ENCODE peak calls at places on chromosomes 4 and X, in eight cellular contexts. S, Y, T, C, I, F, B and V are unnamed samples.

GRCh38 chr4:170610464-170610863 is 520.7 kb upstream of the AADAT start:
- DNase-seq in S (no peak), Y (no peak), T (no peak), C (no peak), I (no peak), F (no peak), B (no peak), V (no peak)

GRCh38 chrX:108397627-108398392 is 40.4 kb downstream of the COL4A6 start:
- DNase-seq in S (no peak), Y (no peak), T (peak; percentile 27), C (no peak), I (peak; percentile 87), F (no peak), B (peak; percentile 86), V (no peak)

GRCh38 chr4:154738426-154738825 is 5.4 kb upstream of the LRAT start:
- DNase-seq in S (no peak), Y (no peak), T (no peak), C (no peak), I (peak; percentile 90), F (no peak), B (peak; percentile 85), V (no peak)

GRCh38 chrX:101229155-101229554 is 9.6 kb downstream of the DRP2 start:
- DNase-seq in S (no peak), Y (no peak), T (peak; percentile 63), C (no peak), I (peak; percentile 47), F (no peak), B (peak; percentile 28), V (peak; percentile 79)

GRCh38 chr4:182507808-182508207 is 264.6 kb downstream of the TENM3 start:
- DNase-seq in S (no peak), Y (no peak), T (no peak), C (no peak), I (no peak), F (no peak), B (no peak), V (no peak)

GRCh38 chrX:74536142-74537010 is 78.0 kb downstream of the RLIM start:
- DNase-seq in S (peak; percentile 90), Y (no peak), T (peak; percentile 53), C (peak; percentile 93), I (peak; percentile 49), F (peak; percentile 75), B (peak; percentile 47), V (peak; percentile 89)

GRCh38 chrX:18920079-18920478 is 63.8 kb downstream of the PHKA2 start:
- DNase-seq in S (no peak), Y (no peak), T (no peak), C (no peak), I (no peak), F (no peak), B (no peak), V (no peak)

GRCh38 chr4:83780334-83780733 is 244.4 kb downstream of the GPAT3 start:
- DNase-seq in S (no peak), Y (no peak), T (no peak), C (no peak), I (peak; percentile 29), F (no peak), B (peak; percentile 1), V (no peak)

GRCh38 chr4:105140684-105141490 is 5.8 kb upstream of the TET2 start:
- DNase-seq in S (no peak), Y (no peak), T (no peak), C (no peak), I (peak; percentile 48), F (no peak), B (no peak), V (peak; percentile 27)

GRCh38 chr4:105805501-105806120 is 89.7 kb upstream of the NPNT start:
- DNase-seq in S (no peak), Y (no peak), T (no peak), C (no peak), I (no peak), F (no peak), B (no peak), V (no peak)

GRCh38 chr4:5824635-5825034 is 68.3 kb downstream of the CRMP1 start:
- DNase-seq in S (no peak), Y (peak; percentile 1), T (peak; percentile 41), C (no peak), I (peak; percentile 24), F (peak; percentile 56), B (peak; percentile 18), V (peak; percentile 39)

DNA sequence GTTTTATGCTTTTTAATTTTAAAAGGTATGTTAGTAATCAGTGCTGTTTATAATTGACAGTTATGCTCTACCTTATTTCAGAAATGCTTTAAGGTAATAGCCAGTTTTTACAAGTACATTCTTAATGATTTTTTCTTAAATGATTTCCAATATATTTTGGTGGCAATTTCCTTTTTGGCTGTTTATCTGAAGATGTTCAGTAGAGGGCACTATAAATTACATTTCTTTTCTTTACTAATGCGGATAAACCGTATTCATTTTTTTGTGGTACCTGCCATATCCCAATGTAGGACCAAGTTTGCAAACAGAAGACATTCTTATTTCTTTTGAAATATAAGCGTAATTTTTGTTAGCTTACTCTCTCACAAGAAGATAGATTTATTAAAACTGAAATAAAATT is 65.4 kb downstream of the CCKAR start:
- DNase-seq in S (no peak), Y (no peak), T (no peak), C (no peak), I (no peak), F (no peak), B (no peak), V (no peak)
- TF ChIP-seq CTCF in S (no peak), Y (no peak), T (no peak), C (no peak), I (no peak), F (no peak), B (peak; percentile 16), V (no peak)

GRCh38 chrX:153645151-153645550 is 1.9 kb upstream of the DUSP9 start:
- DNase-seq in S (peak; percentile 13), Y (no peak), T (no peak), C (no peak), I (no peak), F (no peak), B (no peak), V (no peak)

GRCh38 chrX:153642655-153643430 is 4.2 kb upstream of the DUSP9 start:
- DNase-seq in S (no peak), Y (no peak), T (no peak), C (no peak), I (no peak), F (no peak), B (no peak), V (no peak)

GRCh38 chrX:153643431-153644351 is 3.3 kb upstream of the DUSP9 start:
- DNase-seq in S (peak; percentile 33), Y (no peak), T (no peak), C (no peak), I (no peak), F (peak; percentile 66), B (no peak), V (no peak)

GRCh38 chrX:153645921-153646481 is 1.0 kb upstream of the DUSP9 start:
- DNase-seq in S (peak; percentile 11), Y (no peak), T (no peak), C (peak; percentile 29), I (peak; percentile 40), F (no peak), B (no peak), V (no peak)

DNA sequence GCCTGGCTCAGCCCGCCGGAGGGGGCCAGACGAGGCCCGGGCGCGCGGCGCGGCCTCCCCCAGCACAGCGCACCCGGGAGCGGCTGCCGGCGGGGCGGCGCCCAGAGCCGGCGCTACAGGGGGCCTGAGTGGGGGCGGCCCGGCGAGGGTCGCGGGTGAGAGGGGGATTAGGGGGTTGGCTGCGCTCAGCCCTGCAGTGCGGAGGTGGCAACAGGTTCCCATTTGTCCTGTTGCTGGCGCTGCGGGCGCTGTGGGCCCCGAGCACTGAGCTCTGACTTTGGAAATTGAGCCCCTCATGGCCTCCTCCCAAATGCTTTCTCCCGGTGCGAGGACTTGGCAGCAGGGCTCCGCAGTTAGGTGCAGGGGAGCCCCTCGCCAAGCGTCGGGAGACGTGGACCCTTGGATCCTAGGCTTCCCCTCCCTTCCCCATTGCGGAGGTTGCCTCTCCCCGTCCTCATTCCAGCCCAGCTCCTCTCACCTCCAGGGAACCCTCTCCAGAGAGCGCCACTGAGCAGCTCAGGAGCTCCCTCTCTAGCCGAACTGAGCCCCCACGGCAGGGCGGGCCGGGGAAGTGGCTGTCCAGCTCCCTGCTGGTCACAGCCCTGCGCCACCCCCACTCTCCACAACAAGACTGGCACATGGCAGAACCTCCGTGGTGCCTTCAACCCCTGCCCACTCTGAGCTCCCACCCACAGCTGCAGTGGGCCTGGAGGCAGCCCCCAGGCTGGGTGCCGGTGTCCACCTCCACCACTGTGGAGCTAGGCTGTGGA is 2.5 kb upstream of the DUSP9 start:
- DNase-seq in S (peak; percentile 15), Y (no peak), T (no peak), C (no peak), I (no peak), F (no peak), B (no peak), V (no peak)
- TF ChIP-seq CTCF in S (no peak), Y (peak; percentile 2), T (peak; percentile 3), C (no peak), I (no peak), F (no peak), B (no peak), V (no peak)

GRCh38 chr4:148300877-148301276 is 141.3 kb downstream of the NR3C2 start:
- DNase-seq in S (no peak), Y (no peak), T (no peak), C (no peak), I (no peak), F (no peak), B (no peak), V (no peak)
- TF ChIP-seq CTCF in S (no peak), Y (no peak), T (no peak), C (no peak), I (no peak), F (no peak), B (no peak), V (no peak)

GRCh38 chrX:12494400-12495138 is 296.6 kb upstream of the PRPS2 start:
- DNase-seq in S (no peak), Y (no peak), T (no peak), C (no peak), I (no peak), F (no peak), B (no peak), V (no peak)

GRCh38 chrX:12496343-12496742 is 294.9 kb upstream of the PRPS2 start:
- DNase-seq in S (no peak), Y (no peak), T (no peak), C (no peak), I (peak; percentile 5), F (no peak), B (no peak), V (no peak)

GRCh38 chrX:12497832-12498591 is 293.2 kb upstream of the PRPS2 start:
- DNase-seq in S (no peak), Y (no peak), T (no peak), C (no peak), I (no peak), F (peak; percentile 23), B (no peak), V (no peak)
- TF ChIP-seq CTCF in S (no peak), Y (peak; percentile 17), T (peak; percentile 16), C (no peak), I (peak; percentile 36), F (peak; percentile 34), B (peak; percentile 71), V (no peak)

GRCh38 chr4:18039113-18039512 is 17.6 kb upstream of the LCORL start:
- DNase-seq in S (no peak), Y (no peak), T (no peak), C (no peak), I (peak; percentile 44), F (no peak), B (peak; percentile 64), V (no peak)

GRCh38 chr4:18042012-18042411 is 20.5 kb upstream of the LCORL start:
- DNase-seq in S (no peak), Y (no peak), T (no peak), C (no peak), I (no peak), F (no peak), B (no peak), V (no peak)

GRCh38 chr4:18041114-18041513 is 19.6 kb upstream of the LCORL start:
- DNase-seq in S (no peak), Y (no peak), T (no peak), C (no peak), I (no peak), F (no peak), B (no peak), V (no peak)

GRCh38 chr4:18042754-18043153 is 21.2 kb upstream of the LCORL start:
- DNase-seq in S (no peak), Y (no peak), T (no peak), C (no peak), I (no peak), F (no peak), B (no peak), V (no peak)
- TF ChIP-seq CTCF in S (no peak), Y (peak; percentile 9), T (peak; percentile 34), C (no peak), I (peak; percentile 32), F (no peak), B (peak; percentile 27), V (peak; percentile 32)